ENCODE peak calls at places on chromosomes 1 and 21, in four cellular contexts. O is activated naive CD4-positive, alpha-beta T cell treated with anti-CD3 and anti-CD28 coated beads, Interleukin-2, amount 10 ng/mL, durations not matched to agents 7 days and 5 days; Y is HEK293T; Z is activated gamma-delta T cell treated with Interleukin-2 at 50 U/mL for 16 hours. B is an unnamed sample.

GRCh38 chr1:58849556-58849955 is 65.7 kb upstream of the JUN start:
- DNase-seq in O (no peak), Y (no peak), Z (no peak), B (no peak)

GRCh38 chr1:91844862-91845528 is 41.0 kb downstream of the TGFBR3 start:
- DNase-seq in O (no peak), Z (no peak), Y (no peak), B (no peak)

GRCh38 chr1:85465099-85465790 is at the start of gene DDAH1:
- DNase-seq in Y (peak), O (no peak), Z (no peak), B (peak)

GRCh38 chr1:84998642-84999280 is 1.8 kb upstream of the MCOLN2 start:
- DNase-seq in O (peak), Z (peak), Y (no peak), B (peak)

GRCh38 chr1:155645024-155645423 is 35.0 kb downstream of the MSTO1 start:
- DNase-seq in O (no peak), Z (no peak), Y (no peak), B (no peak)

GRCh38 chr1:34055828-34056227 is 109.2 kb downstream of the CSMD2 start:
- DNase-seq in Z (no peak), Y (no peak), O (no peak), B (no peak)

GRCh38 chr1:16443975-16444745 is 3.6 kb downstream of the NECAP2 start:
- DNase-seq in Y (no peak), Z (no peak), O (no peak), B (no peak)

GRCh38 chr1:151653397-151653796 is 41.5 kb downstream of the SNX27 start:
- DNase-seq in Z (no peak), O (no peak), Y (no peak), B (peak)

GRCh38 chr21:39556176-39556575 is 56.6 kb upstream of the B3GALT5 start:
- DNase-seq in Y (no peak), O (no peak), Z (no peak), B (no peak)

GRCh38 chr1:224635356-224635755 is 19.2 kb downstream of the CNIH3 start:
- DNase-seq in O (no peak), Z (no peak), Y (no peak), B (no peak)

GRCh38 chr1:54968581-54968980 is 11.8 kb upstream of the TMEM61 start:
- DNase-seq in Z (no peak), O (no peak), Y (no peak), B (no peak)

GRCh38 chr1:63152572-63152971 is 169.8 kb upstream of the FOXD3 start:
- DNase-seq in O (no peak), Y (no peak), Z (no peak), B (no peak)

GRCh38 chr1:12650001-12650421 is 6.1 kb downstream of the AADACL4 start:
- DNase-seq in Y (no peak), Z (no peak), O (no peak), B (no peak)

GRCh38 chr1:228944241-228944741 is 209.0 kb downstream of the RHOU start:
- DNase-seq in O (no peak), Z (no peak), Y (no peak), B (no peak)

GRCh38 chr1:183318433-183318832 is 99.7 kb downstream of the NMNAT2 start:
- DNase-seq in Z (no peak), Y (no peak), O (no peak), B (peak)

GRCh38 chr1:116309090-116309870 is 63.8 kb upstream of the ATP1A1 start:
- DNase-seq in Y (no peak), Z (no peak), O (no peak), B (no peak)

GRCh38 chr21:44420416-44421205 is 34.7 kb upstream of the LRRC3 start:
- DNase-seq in O (peak), Y (no peak), Z (no peak), B (no peak)

GRCh38 chr1:19250629-19251304 is 557 bp downstream of the EMC1 start:
- DNase-seq in Y (peak), O (peak), Z (no peak), B (no peak)

GRCh38 chr1:92317836-92318493 is 19.1 kb downstream of the RPAP2 start:
- DNase-seq in Z (peak), Y (no peak), O (no peak), B (peak)

GRCh38 chr21:44298301-44298700 is 1.6 kb upstream of the PFKL start:
- DNase-seq in Z (no peak), O (no peak), Y (no peak), B (peak)

GRCh38 chr1:57423135-57424131 is at the start of gene DAB1:
- DNase-seq in O (no peak), Z (no peak), Y (peak), B (no peak)

GRCh38 chr21:35227774-35228173 is 178.7 kb upstream of the RUNX1 start:
- DNase-seq in Y (no peak), O (no peak), Z (no peak), B (no peak)

GRCh38 chr1:44808063-44808937 is at the start of gene BTBD19:
- DNase-seq in O (peak), Y (peak), Z (peak), B (peak)